ENCODE peak calls at places on chromosomes 13 and 19, in seven cellular contexts. Q, T, B, N, A, H and W are unnamed samples.

GRCh38 chr19:48795855-48796142 is 15.0 kb downstream of the BCAT2 start:
- DNase-seq in H (no peak), A (no peak), N (no peak), T (no peak), B (no peak), Q (no peak), W (no peak)

GRCh38 chr13:44309771-44310767 is 63.6 kb upstream of the SERP2 start:
- DNase-seq in B (no peak), T (no peak), A (no peak), H (no peak), Q (no peak), N (no peak), W (no peak)

GRCh38 chr19:9149976-9150375 is 9.8 kb downstream of the ZNF317 start:
- DNase-seq in H (no peak), T (no peak), N (no peak), A (no peak), Q (no peak), B (no peak), W (no peak)

GRCh38 chr19:39318690-39319089 is 2.0 kb downstream of the LRFN1 start:
- DNase-seq in N (no peak), H (no peak), T (no peak), Q (no peak), B (no peak), A (no peak), W (no peak)

GRCh38 chr13:112880976-112881540 is 88.0 kb upstream of the MCF2L start:
- DNase-seq in N (no peak), A (no peak), Q (no peak), T (no peak), H (no peak), B (no peak), W (no peak)

GRCh38 chr13:48790996-48791395 is 137.3 kb downstream of the CYSLTR2 start:
- DNase-seq in H (no peak), Q (no peak), T (no peak), B (no peak), A (no peak), N (no peak), W (no peak)

GRCh38 chr13:28338202-28338601 is 156.7 kb downstream of the FLT1 start:
- DNase-seq in B (no peak), H (no peak), T (peak), N (no peak), A (no peak), Q (no peak), W (no peak)

GRCh38 chr19:28537896-28538295 is 675.1 kb downstream of the UQCRFS1 start:
- DNase-seq in T (no peak), Q (no peak), H (no peak), B (no peak), A (no peak), N (no peak), W (no peak)

GRCh38 chr19:34236035-34236793 is 18.1 kb upstream of the GARRE1 start:
- DNase-seq in A (no peak), T (no peak), N (no peak), B (no peak), H (no peak), Q (no peak), W (no peak)

GRCh38 chr19:53086949-53087348 is 16.3 kb downstream of the ZNF160 start:
- DNase-seq in T (peak), B (no peak), N (no peak), H (no peak), A (no peak), Q (no peak), W (no peak)

GRCh38 chr13:103640617-103641016 is 574.4 kb upstream of the SLC10A2 start:
- DNase-seq in H (no peak), A (peak), T (no peak), Q (no peak), N (no peak), B (no peak), W (no peak)

GRCh38 chr19:370641-371330 is 26.2 kb upstream of the MIER2 start:
- DNase-seq in A (no peak), B (no peak), N (no peak), H (no peak), T (no peak), Q (no peak), W (no peak)

GRCh38 chr19:52722062-52723005 is 12.5 kb downstream of the ZNF611 start:
- DNase-seq in Q (no peak), H (no peak), A (peak), N (no peak), B (no peak), T (peak), W (peak)

GRCh38 chr13:29564828-29565227 is 30.7 kb downstream of the SLC7A1 start:
- DNase-seq in B (no peak), N (no peak), A (no peak), Q (no peak), H (no peak), T (no peak), W (no peak)

GRCh38 chr13:52849727-52850395 is 1.4 kb upstream of the PCDH8 start:
- DNase-seq in A (no peak), T (no peak), N (no peak), Q (no peak), H (no peak), B (no peak), W (no peak)

GRCh38 chr19:3987619-3988371 is 2.5 kb upstream of the EEF2 start:
- DNase-seq in H (peak), N (peak), T (peak), A (peak), Q (peak), B (peak), W (peak)

GRCh38 chr13:40352385-40352778 is 314.1 kb downstream of the FOXO1 start:
- DNase-seq in H (no peak), N (no peak), B (no peak), Q (no peak), A (no peak), T (no peak), W (no peak)

GRCh38 chr13:109672545-109672944 is 113.8 kb downstream of the IRS2 start:
- DNase-seq in A (no peak), B (no peak), N (no peak), T (no peak), Q (no peak), H (no peak), W (no peak)

GRCh38 chr19:3469638-3470499 is 10.5 kb downstream of the SMIM24 start:
- DNase-seq in B (no peak), N (no peak), H (no peak), Q (no peak), T (no peak), A (no peak), W (no peak)

GRCh38 chr13:27354379-27354778 is 70.0 kb upstream of the GTF3A start:
- DNase-seq in Q (no peak), A (no peak), T (no peak), B (no peak), N (no peak), H (no peak), W (no peak)

GRCh38 chr13:22926176-22927007 is 254.4 kb upstream of the SGCG start:
- DNase-seq in T (no peak), H (no peak), A (peak), Q (no peak), B (no peak), N (no peak), W (no peak)

GRCh38 chr19:7348587-7349230 is at the start of gene ARHGEF18:
- DNase-seq in T (no peak), A (no peak), N (peak), Q (peak), B (peak), H (peak), W (no peak)

GRCh38 chr19:33194884-33195710 is 967 bp downstream of the LRP3 start:
- DNase-seq in A (peak), N (no peak), T (no peak), Q (no peak), B (no peak), H (no peak), W (no peak)

GRCh38 chr19:1854542-1855039 is 6.3 kb upstream of the REXO1 start:
- DNase-seq in T (no peak), B (no peak), Q (no peak), N (no peak), H (no peak), A (no peak), W (no peak)

GRCh38 chr19:17209126-17210036 is 5.8 kb upstream of the USE1 start:
- DNase-seq in H (no peak), N (no peak), A (no peak), B (peak), T (peak), Q (no peak), W (peak)

GRCh38 chr19:48501961-48502719 is 9.5 kb downstream of the LMTK3 start:
- DNase-seq in H (peak), A (peak), Q (peak), T (peak), B (peak), N (no peak), W (no peak)

GRCh38 chr19:9054768-9055167 is 32.1 kb upstream of the OR1M1 start:
- DNase-seq in N (no peak), B (no peak), A (peak), H (no peak), T (no peak), Q (no peak), W (no peak)

GRCh38 chr19:2266183-2266993 is 10.2 kb upstream of the JSRP1 start:
- DNase-seq in H (peak), T (peak), A (peak), Q (no peak), N (no peak), B (no peak), W (no peak)

GRCh38 chr19:18725755-18726416 is 42.4 kb downstream of the CRTC1 start:
- DNase-seq in Q (no peak), A (no peak), N (no peak), T (no peak), B (no peak), H (no peak), W (no peak)

GRCh38 chr13:111165611-111166010 is 50.5 kb downstream of the ARHGEF7 start:
- DNase-seq in A (no peak), H (no peak), T (no peak), Q (no peak), B (no peak), N (no peak), W (no peak)

GRCh38 chr13:64850017-64850416 is 2380.1 kb downstream of the PCDH9 start:
- DNase-seq in N (no peak), B (no peak), T (no peak), Q (no peak), H (no peak), A (no peak), W (no peak)

GRCh38 chr13:98571955-98572662 is 4.8 kb downstream of the STK24 start:
- DNase-seq in Q (no peak), A (peak), T (peak), B (peak), H (peak), N (no peak), W (no peak)

GRCh38 chr19:40663712-40664692 is 26.4 kb downstream of the NUMBL start:
- DNase-seq in N (peak), Q (no peak), H (no peak), A (peak), T (no peak), B (peak), W (no peak)

GRCh38 chr19:16001481-16002312 is 52.9 kb downstream of the OR10H4 start:
- DNase-seq in Q (peak), A (peak), T (peak), B (peak), N (peak), H (peak), W (no peak)

GRCh38 chr13:42041017-42041683 is 7.3 kb upstream of the DGKH start:
- DNase-seq in B (peak), A (peak), H (no peak), T (peak), N (no peak), Q (no peak), W (peak)

GRCh38 chr19:50794074-50794777 is 4.0 kb downstream of the ACP4 start:
- DNase-seq in N (no peak), A (peak), B (peak), H (no peak), Q (no peak), T (no peak), W (no peak)

GRCh38 chr13:35891486-35891885 is 239.7 kb downstream of the DCLK1 start:
- DNase-seq in H (no peak), A (peak), B (no peak), Q (no peak), N (no peak), T (no peak), W (no peak)